ENCODE peak calls at places on chromosomes 4 and X, in six cellular contexts. One of them, this sample, is unnamed. For H3K4me1, the result is how much of the 10 kb centered on the place peaks cover.

GRCh38 chr4:91222019-91222418 is 1081.7 kb upstream of the GRID2 start:
- DNase-seq in CD8-positive, alpha-beta T cell: no peak
- DNase-seq in neural progenitor cell: no peak
- DNase-seq in kidney: no peak
- DNase-seq in HCT116: no peak
- DNase-seq in heart right ventricle: no peak
- DNase-seq in this sample: no peak

GRCh38 chrX:103200951-103201529 is 13.9 kb upstream of the BEX4 start:
- DNase-seq in CD8-positive, alpha-beta T cell: no peak
- DNase-seq in neural progenitor cell: no peak
- DNase-seq in kidney: no peak
- DNase-seq in HCT116: no peak
- DNase-seq in heart right ventricle: no peak
- DNase-seq in this sample: no peak

GRCh38 chr4:143386812-143387211 is 50.1 kb downstream of the GAB1 start:
- DNase-seq in CD8-positive, alpha-beta T cell: no peak
- DNase-seq in neural progenitor cell: no peak
- DNase-seq in kidney: no peak
- DNase-seq in HCT116: no peak
- DNase-seq in heart right ventricle: no peak
- DNase-seq in this sample: no peak

GRCh38 chrX:151875270-151876026 is 37.2 kb upstream of the MAGEA4 start:
- DNase-seq in CD8-positive, alpha-beta T cell: no peak
- DNase-seq in neural progenitor cell: no peak
- DNase-seq in kidney: no peak
- DNase-seq in HCT116: no peak
- DNase-seq in heart right ventricle: peak
- DNase-seq in this sample: no peak

GRCh38 chrX:8639949-8640348 is 92.0 kb downstream of the ANOS1 start:
- DNase-seq in CD8-positive, alpha-beta T cell: no peak
- DNase-seq in neural progenitor cell: peak
- DNase-seq in kidney: no peak
- DNase-seq in HCT116: no peak
- DNase-seq in heart right ventricle: no peak
- DNase-seq in this sample: no peak

GRCh38 chr4:11698846-11699590 is 270.3 kb upstream of the HS3ST1 start:
- DNase-seq in CD8-positive, alpha-beta T cell: no peak
- DNase-seq in neural progenitor cell: no peak
- DNase-seq in kidney: no peak
- DNase-seq in HCT116: peak
- DNase-seq in heart right ventricle: no peak
- DNase-seq in this sample: no peak

GRCh38 chr4:113445286-113445685 is 316.3 kb downstream of the CAMK2D start:
- DNase-seq in CD8-positive, alpha-beta T cell: no peak
- DNase-seq in neural progenitor cell: no peak
- DNase-seq in kidney: no peak
- DNase-seq in HCT116: no peak
- DNase-seq in heart right ventricle: peak
- DNase-seq in this sample: no peak

GRCh38 chr4:183201331-183201730 is 102.3 kb downstream of the WWC2 start:
- DNase-seq in CD8-positive, alpha-beta T cell: no peak
- DNase-seq in neural progenitor cell: no peak
- DNase-seq in kidney: no peak
- DNase-seq in HCT116: no peak
- DNase-seq in heart right ventricle: no peak
- DNase-seq in this sample: no peak

GRCh38 chrX:75746891-75747639 is 38.0 kb downstream of the MAGEE2 start:
- DNase-seq in CD8-positive, alpha-beta T cell: no peak
- DNase-seq in neural progenitor cell: peak
- DNase-seq in kidney: peak
- DNase-seq in HCT116: no peak
- DNase-seq in heart right ventricle: peak
- DNase-seq in this sample: peak

GRCh38 chr4:85837334-85837733 is 362.4 kb downstream of the ARHGAP24 start:
- DNase-seq in CD8-positive, alpha-beta T cell: no peak
- DNase-seq in neural progenitor cell: no peak
- DNase-seq in kidney: peak
- DNase-seq in HCT116: no peak
- DNase-seq in heart right ventricle: no peak
- DNase-seq in this sample: no peak

GRCh38 chr4:108834167-108834566 is 71.3 kb upstream of the ETNPPL start:
- DNase-seq in CD8-positive, alpha-beta T cell: no peak
- DNase-seq in neural progenitor cell: no peak
- DNase-seq in kidney: no peak
- DNase-seq in HCT116: no peak
- DNase-seq in heart right ventricle: no peak
- DNase-seq in this sample: no peak

GRCh38 chr4:39415678-39416283 is 9.1 kb downstream of the KLB start:
- DNase-seq in CD8-positive, alpha-beta T cell: no peak
- DNase-seq in neural progenitor cell: no peak
- DNase-seq in kidney: no peak
- DNase-seq in HCT116: no peak
- DNase-seq in heart right ventricle: no peak
- DNase-seq in this sample: no peak

GRCh38 chr4:68257719-68258118 is 12.2 kb upstream of the TMPRSS11B start:
- DNase-seq in CD8-positive, alpha-beta T cell: no peak
- DNase-seq in neural progenitor cell: no peak
- DNase-seq in kidney: no peak
- DNase-seq in HCT116: no peak
- DNase-seq in heart right ventricle: no peak
- DNase-seq in this sample: no peak

GRCh38 chr4:26490111-26490979 is at the start of gene CCKAR:
- DNase-seq in CD8-positive, alpha-beta T cell: no peak
- DNase-seq in neural progenitor cell: peak
- DNase-seq in kidney: no peak
- DNase-seq in HCT116: no peak
- DNase-seq in heart right ventricle: no peak
- DNase-seq in this sample: no peak

GRCh38 chrX:19886888-19887531 is 390 bp downstream of the SH3KBP1 start:
- DNase-seq in CD8-positive, alpha-beta T cell: peak
- DNase-seq in neural progenitor cell: peak
- DNase-seq in kidney: peak
- DNase-seq in HCT116: no peak
- DNase-seq in heart right ventricle: no peak
- DNase-seq in this sample: no peak

GRCh38 chr4:184439856-184440592 is 34.3 kb downstream of the IRF2 start:
- DNase-seq in CD8-positive, alpha-beta T cell: no peak
- DNase-seq in neural progenitor cell: no peak
- DNase-seq in kidney: no peak
- DNase-seq in HCT116: no peak
- DNase-seq in heart right ventricle: no peak
- DNase-seq in this sample: no peak

GRCh38 chrX:75156537-75156945 is 458 bp upstream of the ABCB7 start:
- DNase-seq in CD8-positive, alpha-beta T cell: peak
- DNase-seq in neural progenitor cell: no peak
- DNase-seq in kidney: no peak
- DNase-seq in HCT116: no peak
- DNase-seq in heart right ventricle: no peak
- DNase-seq in this sample: no peak

GRCh38 chr4:55398461-55398860 is 2.7 kb downstream of the TMEM165 start:
- DNase-seq in CD8-positive, alpha-beta T cell: no peak
- DNase-seq in neural progenitor cell: no peak
- DNase-seq in kidney: no peak
- DNase-seq in HCT116: no peak
- DNase-seq in heart right ventricle: no peak
- DNase-seq in this sample: no peak

GRCh38 chr4:104571341-104571740 is 76.6 kb upstream of the CXXC4 start:
- DNase-seq in CD8-positive, alpha-beta T cell: no peak
- DNase-seq in neural progenitor cell: peak
- DNase-seq in kidney: no peak
- DNase-seq in HCT116: no peak
- DNase-seq in heart right ventricle: no peak
- DNase-seq in this sample: no peak

GRCh38 chr4:7595883-7596535 is 161.3 kb upstream of the PSAPL1 start:
- DNase-seq in CD8-positive, alpha-beta T cell: no peak
- DNase-seq in neural progenitor cell: peak
- DNase-seq in kidney: no peak
- DNase-seq in HCT116: no peak
- DNase-seq in heart right ventricle: no peak
- DNase-seq in this sample: no peak

GRCh38 chrX:109448539-109448938 is 33.3 kb downstream of the GUCY2F start:
- DNase-seq in CD8-positive, alpha-beta T cell: no peak
- DNase-seq in neural progenitor cell: no peak
- DNase-seq in kidney: no peak
- DNase-seq in HCT116: no peak
- DNase-seq in heart right ventricle: no peak
- DNase-seq in this sample: no peak

GRCh38 chr4:97235516-97235915 is 907.8 kb downstream of the STPG2 start:
- DNase-seq in CD8-positive, alpha-beta T cell: no peak
- DNase-seq in neural progenitor cell: peak
- DNase-seq in kidney: no peak
- DNase-seq in HCT116: no peak
- DNase-seq in heart right ventricle: no peak
- DNase-seq in this sample: no peak

GRCh38 chr4:170682511-170682910 is 592.8 kb upstream of the AADAT start:
- DNase-seq in CD8-positive, alpha-beta T cell: no peak
- DNase-seq in neural progenitor cell: peak
- DNase-seq in kidney: no peak
- DNase-seq in HCT116: no peak
- DNase-seq in heart right ventricle: no peak
- DNase-seq in this sample: no peak

GRCh38 chr4:173168396-173169177 is at the start of gene GALNT7:
- DNase-seq in CD8-positive, alpha-beta T cell: peak
- DNase-seq in neural progenitor cell: peak
- DNase-seq in kidney: peak
- DNase-seq in HCT116: no peak
- DNase-seq in heart right ventricle: peak
- DNase-seq in this sample: peak

GRCh38 chr4:153542131-153542530 is 76.0 kb downstream of the TMEM131L start:
- DNase-seq in CD8-positive, alpha-beta T cell: no peak
- DNase-seq in neural progenitor cell: no peak
- DNase-seq in kidney: no peak
- DNase-seq in HCT116: no peak
- DNase-seq in heart right ventricle: no peak
- DNase-seq in this sample: no peak

GRCh38 chrX:54560411-54560810 is 30.4 kb downstream of the GNL3L start:
- DNase-seq in CD8-positive, alpha-beta T cell: no peak
- DNase-seq in neural progenitor cell: no peak
- DNase-seq in kidney: no peak
- DNase-seq in HCT116: no peak
- DNase-seq in heart right ventricle: no peak
- DNase-seq in this sample: no peak

GRCh38 chrX:108219949-108220601 is 128.5 kb downstream of the ATG4A start:
- DNase-seq in CD8-positive, alpha-beta T cell: no peak
- DNase-seq in neural progenitor cell: no peak
- DNase-seq in kidney: no peak
- DNase-seq in HCT116: no peak
- DNase-seq in heart right ventricle: no peak
- DNase-seq in this sample: no peak
- H3K4me1 ChIP-seq in CD8-positive, alpha-beta T cell: under half
- H3K4me1 ChIP-seq in neural progenitor cell: under half
- H3K4me1 ChIP-seq in kidney: under half
- H3K4me1 ChIP-seq in HCT116: under half
- H3K4me1 ChIP-seq in heart right ventricle: under half
- H3K4me1 ChIP-seq in this sample: under half

DNA sequence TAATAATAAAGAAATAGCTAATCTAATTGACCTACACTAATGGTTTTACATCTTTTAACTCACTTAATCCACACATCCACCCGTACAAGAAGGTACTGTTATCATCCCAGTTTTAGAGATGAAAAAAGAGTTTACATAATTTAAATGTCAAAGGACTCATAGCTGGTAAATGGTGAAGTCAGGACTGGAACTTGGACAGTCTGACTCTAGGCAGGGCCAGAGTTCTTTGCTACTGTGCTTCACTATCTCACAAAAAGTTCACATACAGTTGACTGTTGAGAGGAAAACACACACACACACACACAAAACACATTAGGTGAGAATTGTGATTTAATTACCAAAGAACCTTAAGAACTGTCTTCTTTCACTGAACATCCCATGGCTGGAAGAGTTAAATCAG is 71.2 kb upstream of the PRSS48 start:
- DNase-seq in CD8-positive, alpha-beta T cell: no peak
- DNase-seq in neural progenitor cell: no peak
- DNase-seq in kidney: no peak
- DNase-seq in HCT116: no peak
- DNase-seq in heart right ventricle: no peak
- DNase-seq in this sample: no peak
- H3K27ac ChIP-seq in CD8-positive, alpha-beta T cell: no peak
- H3K27ac ChIP-seq in neural progenitor cell: no peak
- H3K27ac ChIP-seq in kidney: no peak
- H3K27ac ChIP-seq in HCT116: no peak
- H3K27ac ChIP-seq in heart right ventricle: peak
- H3K27ac ChIP-seq in this sample: no peak

DNA sequence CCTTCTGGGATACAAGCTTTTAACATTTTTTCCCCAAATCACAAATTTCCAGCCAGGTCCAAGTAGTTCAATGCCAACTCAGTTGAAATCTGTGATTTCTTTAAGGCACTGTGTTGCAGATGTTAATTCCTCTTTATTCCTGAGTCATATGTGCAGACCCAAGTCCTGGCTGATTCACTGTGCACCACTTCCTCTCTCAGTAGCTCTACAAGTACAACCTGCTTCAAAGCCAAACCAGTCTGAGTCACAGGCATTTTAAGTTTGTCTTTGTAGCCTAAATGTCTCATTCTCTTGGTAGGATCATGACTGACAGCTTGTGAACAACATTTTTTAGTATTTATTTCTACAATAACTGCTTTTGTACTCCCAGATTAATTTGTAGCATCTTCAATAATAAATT is 165.6 kb upstream of the S100G start:
- DNase-seq in CD8-positive, alpha-beta T cell: peak
- DNase-seq in neural progenitor cell: no peak
- DNase-seq in kidney: no peak
- DNase-seq in HCT116: peak
- DNase-seq in heart right ventricle: no peak
- DNase-seq in this sample: no peak
- H3K4me1 ChIP-seq in CD8-positive, alpha-beta T cell: under half
- H3K4me1 ChIP-seq in neural progenitor cell: under half
- H3K4me1 ChIP-seq in kidney: under half
- H3K4me1 ChIP-seq in HCT116: under half
- H3K4me1 ChIP-seq in heart right ventricle: under half
- H3K4me1 ChIP-seq in this sample: under half

GRCh38 chrX:40661489-40661888 is 14.1 kb upstream of the CXorf38 start:
- DNase-seq in CD8-positive, alpha-beta T cell: no peak
- DNase-seq in neural progenitor cell: no peak
- DNase-seq in kidney: no peak
- DNase-seq in HCT116: no peak
- DNase-seq in heart right ventricle: no peak
- DNase-seq in this sample: no peak

GRCh38 chrX:40663880-40664630 is 16.7 kb upstream of the CXorf38 start:
- DNase-seq in CD8-positive, alpha-beta T cell: no peak
- DNase-seq in neural progenitor cell: peak
- DNase-seq in kidney: no peak
- DNase-seq in HCT116: no peak
- DNase-seq in heart right ventricle: no peak
- DNase-seq in this sample: no peak

GRCh38 chrX:40663078-40663740 is 15.8 kb upstream of the CXorf38 start:
- DNase-seq in CD8-positive, alpha-beta T cell: peak
- DNase-seq in neural progenitor cell: no peak
- DNase-seq in kidney: no peak
- DNase-seq in HCT116: no peak
- DNase-seq in heart right ventricle: no peak
- DNase-seq in this sample: no peak

DNA sequence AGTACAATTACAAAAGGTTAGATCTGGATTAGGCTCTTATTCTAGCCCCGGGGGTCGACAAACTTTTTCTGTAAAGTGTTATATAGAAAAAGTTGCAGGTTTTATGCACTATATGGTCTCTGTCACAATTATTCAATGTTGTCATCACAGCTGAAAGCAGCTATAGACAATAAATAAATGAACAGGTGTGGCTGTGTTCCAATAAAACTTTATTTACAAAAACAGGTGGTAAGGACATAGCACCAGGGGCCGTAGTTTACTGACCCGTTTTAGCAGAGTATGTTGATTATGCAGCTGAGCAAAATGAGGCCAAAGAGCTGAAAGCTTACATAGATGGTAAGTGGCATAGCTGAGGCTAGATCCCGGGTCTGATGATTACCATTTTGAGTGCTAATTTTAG is 13.0 kb upstream of the CXorf38 start:
- DNase-seq in CD8-positive, alpha-beta T cell: no peak
- DNase-seq in neural progenitor cell: no peak
- DNase-seq in kidney: no peak
- DNase-seq in HCT116: no peak
- DNase-seq in heart right ventricle: no peak
- DNase-seq in this sample: no peak
- H3K27ac ChIP-seq in CD8-positive, alpha-beta T cell: no peak
- H3K27ac ChIP-seq in neural progenitor cell: no peak
- H3K27ac ChIP-seq in kidney: no peak
- H3K27ac ChIP-seq in HCT116: no peak
- H3K27ac ChIP-seq in heart right ventricle: no peak
- H3K27ac ChIP-seq in this sample: no peak